ENCODE peak calls at places on chromosome 1, in seven cellular contexts. Y is spleen, Q is suprapubic skin, T is breast epithelium, S is esophagus squamous epithelium, G is ovary, X is esophagus muscularis mucosa. H is an unnamed sample.

GRCh38 chr1:180424848-180425457 is 77.4 kb downstream of the ACBD6 start:
- DNase-seq in Y (no peak), Q (no peak), T (no peak), S (no peak), G (no peak), X (no peak), H (no peak)

GRCh38 chr1:220966874-220967631 is 87.8 kb downstream of the HLX start:
- DNase-seq in Y (no peak), Q (no peak), T (no peak), S (no peak), G (no peak), X (no peak), H (no peak)

GRCh38 chr1:234617135-234617985 is 7.4 kb upstream of the IRF2BP2 start:
- DNase-seq in Y (no peak), Q (no peak), T (no peak), S (no peak), G (no peak), X (no peak), H (no peak)

GRCh38 chr1:234083460-234083859 is 179.0 kb downstream of the SLC35F3 start:
- DNase-seq in Y (no peak), Q (no peak), T (no peak), S (no peak), G (no peak), X (peak; percentile 29), H (no peak)

GRCh38 chr1:221284028-221284427 is 404.8 kb downstream of the HLX start:
- DNase-seq in Y (no peak), Q (no peak), T (no peak), S (no peak), G (no peak), X (no peak), H (no peak)

GRCh38 chr1:92473781-92474495 is 12.8 kb downstream of the GFI1 start:
- DNase-seq in Y (no peak), Q (no peak), T (no peak), S (no peak), G (no peak), X (no peak), H (no peak)

GRCh38 chr1:159076753-159077656 is at the start of gene AIM2:
- DNase-seq in Y (peak; percentile 85), Q (no peak), T (no peak), S (no peak), G (no peak), X (no peak), H (no peak)

GRCh38 chr1:36408479-36408878 is 10.8 kb upstream of the LSM10 start:
- DNase-seq in Y (no peak), Q (no peak), T (no peak), S (no peak), G (no peak), X (no peak), H (no peak)

GRCh38 chr1:117260761-117261462 is 50.2 kb upstream of the VTCN1 start:
- DNase-seq in Y (no peak), Q (no peak), T (no peak), S (no peak), G (no peak), X (no peak), H (no peak)

GRCh38 chr1:152220166-152221163 is 3.5 kb downstream of the HRNR start:
- DNase-seq in Y (no peak), Q (no peak), T (no peak), S (no peak), G (no peak), X (no peak), H (no peak)

GRCh38 chr1:41486053-41486891 is 1.8 kb upstream of the EDN2 start:
- DNase-seq in Y (peak; percentile 55), Q (no peak), T (no peak), S (no peak), G (peak; percentile 44), X (no peak), H (no peak)

GRCh38 chr1:207304710-207305151 is 16.7 kb upstream of the CD55 start:
- DNase-seq in Y (no peak), Q (no peak), T (no peak), S (no peak), G (no peak), X (no peak), H (no peak)

GRCh38 chr1:100834779-100835645 is 59.6 kb downstream of the EXTL2 start:
- DNase-seq in Y (no peak), Q (no peak), T (no peak), S (no peak), G (no peak), X (no peak), H (no peak)

GRCh38 chr1:223208164-223209075 is 65.4 kb upstream of the TLR5 start:
- DNase-seq in Y (no peak), Q (no peak), T (no peak), S (no peak), G (no peak), X (no peak), H (no peak)

GRCh38 chr1:185816460-185816859 is 82.3 kb downstream of the HMCN1 start:
- DNase-seq in Y (no peak), Q (no peak), T (no peak), S (no peak), G (no peak), X (no peak), H (no peak)

GRCh38 chr1:226310123-226310540 is 1.2 kb upstream of the LIN9 start:
- DNase-seq in Y (no peak), Q (no peak), T (no peak), S (no peak), G (no peak), X (no peak), H (no peak)

DNA sequence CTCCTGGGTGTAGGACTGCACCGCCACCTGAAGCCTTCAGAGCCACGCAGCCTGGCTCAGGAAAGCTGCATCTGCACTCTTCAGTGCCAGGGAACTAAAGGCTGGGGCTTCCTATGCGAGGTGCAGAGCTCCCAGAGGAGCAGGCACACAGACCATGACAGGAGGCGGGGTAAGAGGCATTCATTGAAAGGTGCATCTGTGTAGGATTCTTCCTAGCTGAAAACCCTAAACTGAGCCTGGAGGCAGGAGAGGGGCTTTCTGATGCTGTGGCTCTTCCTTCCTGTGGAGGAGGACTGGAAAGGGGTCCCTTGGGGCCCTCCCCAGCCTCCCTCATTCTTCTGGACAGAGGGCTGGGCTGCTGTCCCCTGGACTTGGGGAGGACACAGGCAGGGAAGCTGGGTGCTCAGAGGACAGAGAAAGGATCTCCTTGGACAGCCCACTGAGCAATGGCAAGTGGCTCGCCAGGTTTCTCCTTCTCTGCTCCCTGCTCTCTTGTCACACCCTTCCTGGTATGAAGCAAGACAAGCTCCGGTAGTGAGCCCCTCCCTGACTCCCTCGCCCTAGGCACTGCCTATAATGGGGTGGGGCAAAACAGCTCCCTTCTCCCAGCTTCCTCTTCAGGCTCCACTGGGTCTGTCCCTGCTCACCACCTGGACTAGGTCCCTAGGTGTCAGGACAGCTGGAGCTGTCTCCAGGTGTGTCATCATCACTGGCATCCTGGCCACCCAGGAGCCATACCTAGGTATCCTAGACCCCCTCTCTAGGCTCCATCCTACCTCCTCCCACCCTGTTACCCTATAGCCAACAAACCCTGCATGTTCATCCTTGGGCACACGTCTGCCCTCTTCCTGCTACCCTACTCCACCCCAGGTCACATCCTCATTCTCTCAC is 20.0 kb downstream of the S100A6 start:
- DNase-seq in Y (peak; percentile 73), Q (no peak), T (no peak), S (no peak), G (no peak), X (no peak), H (no peak)
- TF ChIP-seq POLR2A in Y (no peak), Q (no peak), T (no peak), S (no peak), G (no peak), X (no peak), H (no peak)

GRCh38 chr1:153697191-153697872 is 18.8 kb downstream of the NPR1 start:
- DNase-seq in Y (no peak), Q (no peak), T (no peak), S (no peak), G (peak; percentile 87), X (no peak), H (peak; percentile 90)
- TF ChIP-seq CTCF in Y (no peak), Q (no peak), T (no peak), S (no peak), G (no peak), X (no peak), H (no peak)

GRCh38 chr1:113579256-113580018 is 179.8 kb downstream of the PHTF1 start:
- DNase-seq in Y (no peak), Q (no peak), T (no peak), S (no peak), G (no peak), X (no peak), H (no peak)
- H3K36me3 ChIP-seq in Y (no peaks in the 10 kb centered on the region), Q (no peaks in the 10 kb centered on the region), T (no peaks in the 10 kb centered on the region), S (peaks cover 11% of the 10 kb centered on the region), G (no peaks in the 10 kb centered on the region), X (no peaks in the 10 kb centered on the region), H (no peaks in the 10 kb centered on the region)

GRCh38 chr1:53982034-53982761 is 35.8 kb downstream of the LDLRAD1 start:
- DNase-seq in Y (no peak), Q (no peak), T (no peak), S (no peak), G (peak; percentile 68), X (no peak), H (peak; percentile 42)
- TF ChIP-seq POLR2A in Y (no peak), Q (no peak), T (no peak), S (no peak), G (no peak), X (no peak), H (no peak)

DNA sequence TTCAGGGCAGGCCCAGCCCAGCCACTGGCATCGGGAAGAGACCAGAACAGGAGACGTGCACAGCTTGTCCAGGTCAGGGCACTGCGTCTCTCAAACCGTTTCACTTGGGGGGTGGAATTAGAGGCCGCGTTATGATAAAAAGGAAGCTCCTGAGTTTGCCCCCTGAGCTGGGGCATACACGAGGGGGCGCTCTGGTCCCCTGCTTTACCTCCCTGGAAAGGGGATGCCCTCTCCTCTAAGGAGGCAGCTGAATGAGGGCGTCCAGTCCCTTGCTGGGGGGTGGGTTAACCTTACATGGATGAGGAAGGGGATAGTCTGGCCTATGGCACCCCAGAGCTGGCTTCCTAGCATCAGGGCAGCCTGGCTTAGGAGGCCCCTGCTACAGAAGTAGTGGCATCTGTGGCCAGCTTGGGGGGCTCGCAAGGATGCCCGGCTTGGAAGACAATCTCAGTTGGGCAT is 2.3 kb downstream of the MYOG start:
- DNase-seq in Y (peak; percentile 53), Q (peak; percentile 40), T (no peak), S (no peak), G (no peak), X (peak; percentile 87), H (no peak)
- TF ChIP-seq CTCF in Y (no peak), Q (no peak), T (no peak), S (no peak), G (no peak), X (no peak), H (no peak)

GRCh38 chr1:85559890-85560289 is 20.7 kb upstream of the CCN1 start:
- DNase-seq in Y (no peak), Q (no peak), T (no peak), S (no peak), G (no peak), X (no peak), H (no peak)

GRCh38 chr1:85560305-85560704 is 20.3 kb upstream of the CCN1 start:
- DNase-seq in Y (no peak), Q (no peak), T (no peak), S (no peak), G (no peak), X (no peak), H (no peak)

GRCh38 chr1:85566890-85567289 is 13.7 kb upstream of the CCN1 start:
- DNase-seq in Y (no peak), Q (no peak), T (no peak), S (no peak), G (no peak), X (no peak), H (no peak)

GRCh38 chr1:85568660-85569059 is 11.9 kb upstream of the CCN1 start:
- DNase-seq in Y (no peak), Q (no peak), T (no peak), S (no peak), G (no peak), X (no peak), H (no peak)

GRCh38 chr1:85563139-85563538 is 17.4 kb upstream of the CCN1 start:
- DNase-seq in Y (no peak), Q (no peak), T (no peak), S (no peak), G (no peak), X (no peak), H (no peak)
- H3K36me3 ChIP-seq in Y (no peaks in the 10 kb centered on the region), Q (no peaks in the 10 kb centered on the region), T (no peaks in the 10 kb centered on the region), S (no peaks in the 10 kb centered on the region), G (no peaks in the 10 kb centered on the region), X (no peaks in the 10 kb centered on the region), H (no peaks in the 10 kb centered on the region)